ENCODE peak calls at places on chromosomes 1 and 21, in seven cellular contexts. One of them, this sample, is unnamed.
A peak's percentile ranks its signal among the peaks of the same experiment; 100 is the strongest.

GRCh38 chr1:246114369-246114768 is 392.7 kb downstream of the SMYD3 start:
- DNase-seq in thoracic aorta: no peak
- DNase-seq in uterus: no peak
- DNase-seq in T-cell: no peak
- DNase-seq in fibroblast of mammary gland: no peak
- DNase-seq in glutamatergic neuron: no peak
- DNase-seq in pancreas: no peak
- DNase-seq in this sample: no peak

GRCh38 chr1:198123146-198123545 is 33.7 kb upstream of the NEK7 start:
- DNase-seq in thoracic aorta: no peak
- DNase-seq in uterus: no peak
- DNase-seq in T-cell: no peak
- DNase-seq in fibroblast of mammary gland: peak; percentile 56
- DNase-seq in glutamatergic neuron: no peak
- DNase-seq in pancreas: no peak
- DNase-seq in this sample: no peak

GRCh38 chr1:76231320-76231719 is 156.8 kb downstream of the ST6GALNAC3 start:
- DNase-seq in thoracic aorta: no peak
- DNase-seq in uterus: no peak
- DNase-seq in T-cell: no peak
- DNase-seq in fibroblast of mammary gland: no peak
- DNase-seq in glutamatergic neuron: no peak
- DNase-seq in pancreas: no peak
- DNase-seq in this sample: no peak

GRCh38 chr1:10903421-10903820 is 107.0 kb upstream of the CASZ1 start:
- DNase-seq in thoracic aorta: no peak
- DNase-seq in uterus: no peak
- DNase-seq in T-cell: no peak
- DNase-seq in fibroblast of mammary gland: no peak
- DNase-seq in glutamatergic neuron: no peak
- DNase-seq in pancreas: no peak
- DNase-seq in this sample: no peak

GRCh38 chr21:41821756-41822431 is 55.0 kb upstream of the RIPK4 start:
- DNase-seq in thoracic aorta: no peak
- DNase-seq in uterus: no peak
- DNase-seq in T-cell: no peak
- DNase-seq in fibroblast of mammary gland: no peak
- DNase-seq in glutamatergic neuron: no peak
- DNase-seq in pancreas: no peak
- DNase-seq in this sample: no peak

GRCh38 chr1:160834945-160835565 is 27.6 kb downstream of the CD244 start:
- DNase-seq in thoracic aorta: no peak
- DNase-seq in uterus: no peak
- DNase-seq in T-cell: no peak
- DNase-seq in fibroblast of mammary gland: peak; percentile 32
- DNase-seq in glutamatergic neuron: peak; percentile 36
- DNase-seq in pancreas: no peak
- DNase-seq in this sample: peak; percentile 49

GRCh38 chr21:31710586-31710985 is 21.3 kb downstream of the SCAF4 start:
- DNase-seq in thoracic aorta: no peak
- DNase-seq in uterus: no peak
- DNase-seq in T-cell: no peak
- DNase-seq in fibroblast of mammary gland: peak; percentile 72
- DNase-seq in glutamatergic neuron: no peak
- DNase-seq in pancreas: no peak
- DNase-seq in this sample: no peak

GRCh38 chr1:232833966-232834535 is 28.8 kb downstream of the MAP10 start:
- DNase-seq in thoracic aorta: no peak
- DNase-seq in uterus: no peak
- DNase-seq in T-cell: no peak
- DNase-seq in fibroblast of mammary gland: no peak
- DNase-seq in glutamatergic neuron: no peak
- DNase-seq in pancreas: no peak
- DNase-seq in this sample: no peak

GRCh38 chr1:152244576-152244975 is 20.6 kb upstream of the HRNR start:
- DNase-seq in thoracic aorta: no peak
- DNase-seq in uterus: no peak
- DNase-seq in T-cell: no peak
- DNase-seq in fibroblast of mammary gland: peak; percentile 56
- DNase-seq in glutamatergic neuron: no peak
- DNase-seq in pancreas: no peak
- DNase-seq in this sample: no peak

GRCh38 chr1:161098161-161099068 is at the start of gene KLHDC9:
- DNase-seq in thoracic aorta: no peak
- DNase-seq in uterus: peak; percentile 80
- DNase-seq in T-cell: peak; percentile 47
- DNase-seq in fibroblast of mammary gland: peak; percentile 66
- DNase-seq in glutamatergic neuron: peak; percentile 84
- DNase-seq in pancreas: peak; percentile 88
- DNase-seq in this sample: peak; percentile 59

GRCh38 chr1:156293895-156294294 is 1.6 kb downstream of the GLMP start:
- DNase-seq in thoracic aorta: no peak
- DNase-seq in uterus: no peak
- DNase-seq in T-cell: no peak
- DNase-seq in fibroblast of mammary gland: no peak
- DNase-seq in glutamatergic neuron: no peak
- DNase-seq in pancreas: no peak
- DNase-seq in this sample: no peak

GRCh38 chr21:34807146-34807880 is 138.5 kb downstream of the CLIC6 start:
- DNase-seq in thoracic aorta: peak; percentile 30
- DNase-seq in uterus: no peak
- DNase-seq in T-cell: peak; percentile 20
- DNase-seq in fibroblast of mammary gland: peak; percentile 99
- DNase-seq in glutamatergic neuron: no peak
- DNase-seq in pancreas: no peak
- DNase-seq in this sample: peak; percentile 53

GRCh38 chr1:36198641-36199040 is 25.6 kb upstream of the THRAP3 start:
- DNase-seq in thoracic aorta: no peak
- DNase-seq in uterus: no peak
- DNase-seq in T-cell: no peak
- DNase-seq in fibroblast of mammary gland: no peak
- DNase-seq in glutamatergic neuron: no peak
- DNase-seq in pancreas: no peak
- DNase-seq in this sample: no peak

GRCh38 chr1:67053535-67053784 is 488 bp downstream of the SLC35D1 start:
- DNase-seq in thoracic aorta: no peak
- DNase-seq in uterus: no peak
- DNase-seq in T-cell: no peak
- DNase-seq in fibroblast of mammary gland: no peak
- DNase-seq in glutamatergic neuron: no peak
- DNase-seq in pancreas: peak; percentile 86
- DNase-seq in this sample: no peak

GRCh38 chr1:164058192-164058591 is 500.8 kb upstream of the PBX1 start:
- DNase-seq in thoracic aorta: no peak
- DNase-seq in uterus: no peak
- DNase-seq in T-cell: no peak
- DNase-seq in fibroblast of mammary gland: no peak
- DNase-seq in glutamatergic neuron: no peak
- DNase-seq in pancreas: no peak
- DNase-seq in this sample: no peak

GRCh38 chr1:214184992-214185391 is 96.0 kb upstream of the SMYD2 start:
- DNase-seq in thoracic aorta: no peak
- DNase-seq in uterus: no peak
- DNase-seq in T-cell: no peak
- DNase-seq in fibroblast of mammary gland: no peak
- DNase-seq in glutamatergic neuron: no peak
- DNase-seq in pancreas: no peak
- DNase-seq in this sample: no peak

GRCh38 chr1:8970870-8971337 is 25.2 kb downstream of the CA6 start:
- DNase-seq in thoracic aorta: no peak
- DNase-seq in uterus: no peak
- DNase-seq in T-cell: no peak
- DNase-seq in fibroblast of mammary gland: no peak
- DNase-seq in glutamatergic neuron: no peak
- DNase-seq in pancreas: no peak
- DNase-seq in this sample: peak; percentile 28

GRCh38 chr1:174165471-174166137 is 6.3 kb downstream of the RABGAP1L start:
- DNase-seq in thoracic aorta: no peak
- DNase-seq in uterus: no peak
- DNase-seq in T-cell: no peak
- DNase-seq in fibroblast of mammary gland: peak; percentile 44
- DNase-seq in glutamatergic neuron: no peak
- DNase-seq in pancreas: no peak
- DNase-seq in this sample: no peak

GRCh38 chr1:22826630-22827580 is 116.3 kb downstream of the EPHB2 start:
- DNase-seq in thoracic aorta: no peak
- DNase-seq in uterus: no peak
- DNase-seq in T-cell: no peak
- DNase-seq in fibroblast of mammary gland: peak; percentile 20
- DNase-seq in glutamatergic neuron: no peak
- DNase-seq in pancreas: peak; percentile 54
- DNase-seq in this sample: no peak

GRCh38 chr1:17016317-17016661 is 4.6 kb upstream of the ATP13A2 start:
- DNase-seq in thoracic aorta: no peak
- DNase-seq in uterus: no peak
- DNase-seq in T-cell: no peak
- DNase-seq in fibroblast of mammary gland: peak; percentile 65
- DNase-seq in glutamatergic neuron: no peak
- DNase-seq in pancreas: no peak
- DNase-seq in this sample: no peak

GRCh38 chr1:5897281-5897680 is 94.9 kb downstream of the NPHP4 start:
- DNase-seq in thoracic aorta: no peak
- DNase-seq in uterus: no peak
- DNase-seq in T-cell: no peak
- DNase-seq in fibroblast of mammary gland: no peak
- DNase-seq in glutamatergic neuron: no peak
- DNase-seq in pancreas: peak; percentile 15
- DNase-seq in this sample: no peak

GRCh38 chr1:160161965-160162705 is 10.7 kb downstream of the ATP1A4 start:
- DNase-seq in thoracic aorta: no peak
- DNase-seq in uterus: no peak
- DNase-seq in T-cell: no peak
- DNase-seq in fibroblast of mammary gland: peak; percentile 19
- DNase-seq in glutamatergic neuron: peak; percentile 34
- DNase-seq in pancreas: no peak
- DNase-seq in this sample: no peak

GRCh38 chr1:7679873-7680790 is 91.0 kb upstream of the VAMP3 start:
- DNase-seq in thoracic aorta: no peak
- DNase-seq in uterus: no peak
- DNase-seq in T-cell: peak; percentile 45
- DNase-seq in fibroblast of mammary gland: no peak
- DNase-seq in glutamatergic neuron: peak; percentile 84
- DNase-seq in pancreas: peak; percentile 74
- DNase-seq in this sample: peak; percentile 35

GRCh38 chr1:14521602-14522001 is 76.9 kb upstream of the KAZN start:
- DNase-seq in thoracic aorta: no peak
- DNase-seq in uterus: no peak
- DNase-seq in T-cell: no peak
- DNase-seq in fibroblast of mammary gland: peak; percentile 85
- DNase-seq in glutamatergic neuron: no peak
- DNase-seq in pancreas: no peak
- DNase-seq in this sample: no peak

GRCh38 chr1:201661823-201662213 is 122.9 kb downstream of the NAV1 start:
- DNase-seq in thoracic aorta: no peak
- DNase-seq in uterus: no peak
- DNase-seq in T-cell: no peak
- DNase-seq in fibroblast of mammary gland: no peak
- DNase-seq in glutamatergic neuron: no peak
- DNase-seq in pancreas: no peak
- DNase-seq in this sample: no peak

GRCh38 chr21:35254006-35254751 is 205.1 kb upstream of the RUNX1 start:
- DNase-seq in thoracic aorta: no peak
- DNase-seq in uterus: no peak
- DNase-seq in T-cell: no peak
- DNase-seq in fibroblast of mammary gland: peak; percentile 91
- DNase-seq in glutamatergic neuron: no peak
- DNase-seq in pancreas: no peak
- DNase-seq in this sample: no peak

GRCh38 chr1:197787623-197788536 is 12.6 kb upstream of the DENND1B start:
- DNase-seq in thoracic aorta: no peak
- DNase-seq in uterus: no peak
- DNase-seq in T-cell: no peak
- DNase-seq in fibroblast of mammary gland: no peak
- DNase-seq in glutamatergic neuron: no peak
- DNase-seq in pancreas: no peak
- DNase-seq in this sample: no peak

This sample was measured in effector memory CD8-positive, alpha-beta T cell.